ENCODE peak calls at places on chromosomes 3 and 15, in four cellular contexts. O is LNCaP clone FGC; R is nephron progenitor cell; V is central memory CD4-positive, alpha-beta T cell. J is an unnamed sample.
A peak's percentile ranks its signal among the peaks of the same experiment; 100 is the strongest.

GRCh38 chr3:188043891-188044290 is 110.1 kb upstream of the LPP start:
- DNase-seq in O (no peak), R (no peak), V (no peak), J (no peak)

GRCh38 chr3:74465652-74466415 is 148.6 kb downstream of the CNTN3 start:
- DNase-seq in O (no peak), R (peak; percentile 6), V (no peak), J (peak; percentile 82)

GRCh38 chr3:151316267-151316991 is at the start of gene GPR87:
- DNase-seq in O (no peak), R (no peak), V (no peak), J (no peak)

GRCh38 chr15:56744701-56745683 is 11.7 kb upstream of the ZNF280D start:
- DNase-seq in O (no peak), R (no peak), V (no peak), J (no peak)

GRCh38 chr3:105907790-105908189 is 39.0 kb upstream of the CBLB start:
- DNase-seq in O (no peak), R (no peak), V (no peak), J (no peak)

GRCh38 chr15:94205366-94205765 is 26.0 kb upstream of the MCTP2 start:
- DNase-seq in O (no peak), R (no peak), V (no peak), J (peak; percentile 50)

GRCh38 chr15:35218215-35218614 is 133.1 kb upstream of the NANOGP8 start:
- DNase-seq in O (no peak), R (no peak), V (no peak), J (no peak)

GRCh38 chr15:70127797-70128756 is 30.4 kb upstream of the TLE3 start:
- DNase-seq in O (no peak), R (no peak), V (no peak), J (no peak)

GRCh38 chr3:35654471-35654870 is 15.1 kb downstream of the ARPP21 start:
- DNase-seq in O (no peak), R (no peak), V (no peak), J (no peak)

GRCh38 chr3:64358853-64359252 is 133.6 kb upstream of the PRICKLE2 start:
- DNase-seq in O (no peak), R (no peak), V (no peak), J (no peak)